ENCODE peak calls at places on chromosomes 7 and 10, in seven cellular contexts. Q, D, K, W, F, X and P are unnamed samples.

GRCh38 chr10:51445587-51445986 is 253.8 kb downstream of the CSTF2T start:
- DNase-seq in X (no peak), W (no peak), D (peak; percentile 7), F (no peak), K (no peak), Q (peak; percentile 30), P (no peak)

GRCh38 chr10:123348721-123349120 is 194.5 kb downstream of the BUB3 start:
- DNase-seq in F (no peak), K (no peak), D (no peak), W (no peak), Q (no peak), X (no peak), P (no peak)

GRCh38 chr10:79342811-79343541 is 4.3 kb upstream of the PPIF start:
- DNase-seq in F (no peak), D (peak; percentile 29), W (peak; percentile 17), Q (no peak), X (no peak), K (no peak), P (no peak)

GRCh38 chr7:114879554-114879953 is 42.3 kb upstream of the MDFIC start:
- DNase-seq in D (peak; percentile 81), F (no peak), W (no peak), Q (no peak), K (no peak), X (no peak), P (no peak)

GRCh38 chr7:75662579-75663301 is 76.0 kb downstream of the HIP1 start:
- DNase-seq in K (no peak), D (no peak), Q (no peak), W (no peak), F (no peak), X (no peak), P (no peak)

GRCh38 chr10:50623299-50624153 is at the start of gene SGMS1:
- DNase-seq in D (peak; percentile 83), W (peak; percentile 77), Q (peak; percentile 87), X (peak; percentile 44), F (peak; percentile 83), K (peak; percentile 85), P (peak; percentile 89)

GRCh38 chr7:158328376-158329013 is 259.1 kb downstream of the PTPRN2 start:
- DNase-seq in Q (no peak), D (no peak), X (no peak), F (no peak), K (no peak), W (peak; percentile 25), P (no peak)

GRCh38 chr7:77653572-77653971 is 42.7 kb upstream of the RSBN1L start:
- DNase-seq in F (no peak), K (no peak), D (no peak), Q (no peak), X (no peak), W (no peak), P (no peak)

GRCh38 chr10:69825604-69826003 is 23.9 kb downstream of the COL13A1 start:
- DNase-seq in K (no peak), X (no peak), F (no peak), W (no peak), Q (no peak), D (no peak), P (no peak)

GRCh38 chr10:79254333-79255006 is 92.8 kb upstream of the PPIF start:
- DNase-seq in D (no peak), X (no peak), W (no peak), K (no peak), Q (no peak), F (no peak), P (no peak)

GRCh38 chr7:91657386-91658120 is 222.9 kb downstream of the MTERF1 start:
- DNase-seq in X (no peak), K (no peak), D (no peak), W (no peak), F (no peak), Q (peak; percentile 1), P (peak; percentile 88)

GRCh38 chr7:130899071-130899451 is 165.1 kb upstream of the KLF14 start:
- DNase-seq in D (no peak), Q (no peak), K (no peak), X (no peak), W (no peak), F (no peak), P (no peak)
- H3K4me2 ChIP-seq in D (no peak overlapping the region), Q (no peak overlapping the region), K (no peak overlapping the region), X (no peak overlapping the region), W (no peak overlapping the region), F (no peak overlapping the region), P (no peak overlapping the region)

DNA sequence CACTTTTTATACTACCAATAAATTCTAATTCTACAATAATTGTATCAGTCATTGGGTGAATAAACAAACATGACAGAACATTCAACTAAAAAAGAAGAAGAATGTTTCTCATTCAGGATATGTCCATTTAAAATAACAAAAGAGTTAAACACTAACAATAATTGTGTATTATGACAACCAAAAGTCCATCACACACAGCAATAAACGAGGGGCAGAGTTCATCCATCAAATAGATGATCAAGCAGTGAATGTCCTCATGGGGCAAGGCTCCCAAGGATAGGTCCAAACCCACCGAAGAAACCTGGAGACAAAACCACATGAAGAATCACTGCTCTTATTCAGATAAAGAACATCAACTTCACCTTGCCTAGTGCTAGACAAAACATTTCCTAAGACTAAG is 115.2 kb downstream of the PARD3 start:
- DNase-seq in W (no peak), X (no peak), K (no peak), Q (no peak), F (no peak), D (no peak), P (no peak)
- H3K4ac ChIP-seq in W (no peak overlapping the region), X (no peak overlapping the region), K (no peak overlapping the region), Q (no peak overlapping the region), F (no peak overlapping the region), D (no peak overlapping the region), P (no peak overlapping the region)

GRCh38 chr7:30464231-30464660 is 14.3 kb downstream of the NOD1 start:
- DNase-seq in F (no peak), Q (no peak), D (no peak), K (no peak), W (no peak), X (no peak), P (no peak)
- H3K4me1 ChIP-seq in F (peaks cover 19% of the 10 kb centered on the region), Q (peaks cover 15% of the 10 kb centered on the region), D (peaks cover 30% of the 10 kb centered on the region), K (peaks cover 10% of the 10 kb centered on the region), W (peaks cover 3% of the 10 kb centered on the region), X (no peaks in the 10 kb centered on the region), P (peaks cover 3% of the 10 kb centered on the region)

GRCh38 chr10:132994811-132995210 is 52.4 kb upstream of the CFAP46 start:
- DNase-seq in K (no peak), D (no peak), F (no peak), Q (no peak), X (no peak), W (no peak), P (no peak)
- H3K4me2 ChIP-seq in K (no peak overlapping the region), D (peak overlapping the region; percentile 60), F (no peak overlapping the region), Q (peak overlapping the region; percentile 13), X (no peak overlapping the region), W (no peak overlapping the region), P (no peak overlapping the region)

GRCh38 chr7:4178416-4178815 is 503.7 kb upstream of the FOXK1 start:
- DNase-seq in D (no peak), W (no peak), F (no peak), X (no peak), K (no peak), Q (no peak), P (no peak)
- H3K4ac ChIP-seq in D (no peak overlapping the region), W (no peak overlapping the region), F (no peak overlapping the region), X (no peak overlapping the region), K (no peak overlapping the region), Q (no peak overlapping the region), P (no peak overlapping the region)

DNA sequence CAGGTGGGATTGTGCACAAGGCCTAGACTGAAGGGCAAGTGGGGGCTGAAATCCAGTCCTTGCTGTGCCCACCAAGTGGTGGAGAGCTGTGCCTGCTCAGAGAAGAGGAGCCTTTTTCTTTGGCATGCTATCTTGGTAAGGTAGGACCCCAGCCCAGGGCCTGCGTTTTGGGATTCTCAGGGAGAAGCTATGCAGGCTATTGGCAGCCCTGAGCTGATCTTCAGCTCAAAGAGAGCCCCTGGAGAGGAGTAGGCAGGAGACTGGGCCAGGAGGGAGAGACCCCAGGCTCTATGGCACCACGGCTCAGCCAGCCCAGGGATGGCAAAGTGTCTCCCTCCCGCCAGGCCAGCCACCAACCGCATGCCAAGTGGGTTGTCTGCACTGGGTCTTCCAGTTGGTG is 119.2 kb upstream of the PCBD1 start:
- DNase-seq in D (no peak), W (no peak), K (no peak), F (no peak), Q (no peak), X (no peak), P (no peak)
- H3K4me1 ChIP-seq in D (no peaks in the 10 kb centered on the region), W (no peaks in the 10 kb centered on the region), K (no peaks in the 10 kb centered on the region), F (no peaks in the 10 kb centered on the region), Q (no peaks in the 10 kb centered on the region), X (peaks cover 11% of the 10 kb centered on the region), P (peaks cover 6% of the 10 kb centered on the region)

GRCh38 chr7:151408498-151408838 is 1.4 kb downstream of the WDR86 start:
- DNase-seq in F (no peak), X (no peak), D (no peak), K (no peak), Q (no peak), W (no peak), P (no peak)
- H3K4me2 ChIP-seq in F (peak overlapping the region; percentile 69), X (peak overlapping the region; percentile 97), D (no peak overlapping the region), K (peak overlapping the region; percentile 80), Q (no peak overlapping the region), W (peak overlapping the region; percentile 59), P (peak overlapping the region; percentile 87)